ENCODE peak calls at places on chromosomes 5 and 9, in seven cellular contexts. One of them, this sample, is unnamed.

GRCh38 chr5:78519198-78519941 is 129.2 kb downstream of the LHFPL2 start:
- DNase-seq in HepG2: no peak
- DNase-seq in ovary: no peak
- DNase-seq in transverse colon: peak
- DNase-seq in stomach: no peak
- DNase-seq in A549: no peak
- DNase-seq in suprapubic skin: no peak
- DNase-seq in this sample: no peak

GRCh38 chr5:142281966-142282365 is 42.9 kb downstream of the SPRY4 start:
- DNase-seq in A549: no peak
- DNase-seq in HepG2: no peak
- DNase-seq in transverse colon: no peak
- DNase-seq in ovary: no peak
- DNase-seq in suprapubic skin: no peak
- DNase-seq in stomach: no peak
- DNase-seq in this sample: no peak

GRCh38 chr5:96219580-96220281 is 213.3 kb downstream of the PCSK1 start:
- DNase-seq in A549: peak
- DNase-seq in suprapubic skin: no peak
- DNase-seq in ovary: no peak
- DNase-seq in transverse colon: no peak
- DNase-seq in HepG2: no peak
- DNase-seq in stomach: no peak
- DNase-seq in this sample: no peak

GRCh38 chr5:122726990-122727616 is 47.8 kb upstream of the SNX2 start:
- DNase-seq in HepG2: no peak
- DNase-seq in ovary: no peak
- DNase-seq in A549: peak
- DNase-seq in transverse colon: no peak
- DNase-seq in suprapubic skin: no peak
- DNase-seq in stomach: no peak
- DNase-seq in this sample: no peak

GRCh38 chr9:110911659-110912473 is 126.4 kb downstream of the LPAR1 start:
- DNase-seq in A549: peak
- DNase-seq in HepG2: no peak
- DNase-seq in stomach: no peak
- DNase-seq in transverse colon: no peak
- DNase-seq in suprapubic skin: no peak
- DNase-seq in ovary: peak
- DNase-seq in this sample: no peak

GRCh38 chr5:167759411-167759821 is 532.0 kb upstream of the WWC1 start:
- DNase-seq in HepG2: no peak
- DNase-seq in A549: peak
- DNase-seq in transverse colon: no peak
- DNase-seq in suprapubic skin: no peak
- DNase-seq in stomach: no peak
- DNase-seq in ovary: no peak
- DNase-seq in this sample: no peak

GRCh38 chr9:95242613-95243012 is 74.9 kb downstream of the FANCC start:
- DNase-seq in ovary: no peak
- DNase-seq in suprapubic skin: no peak
- DNase-seq in A549: no peak
- DNase-seq in HepG2: peak
- DNase-seq in stomach: no peak
- DNase-seq in transverse colon: no peak
- DNase-seq in this sample: no peak

GRCh38 chr9:133204335-133204992 is 4.6 kb downstream of the OBP2B start:
- DNase-seq in A549: no peak
- DNase-seq in transverse colon: no peak
- DNase-seq in HepG2: no peak
- DNase-seq in suprapubic skin: no peak
- DNase-seq in stomach: peak
- DNase-seq in ovary: no peak
- DNase-seq in this sample: no peak

GRCh38 chr5:127031147-127031862 is 947 bp upstream of the MARCHF3 start:
- DNase-seq in HepG2: no peak
- DNase-seq in suprapubic skin: no peak
- DNase-seq in ovary: no peak
- DNase-seq in stomach: peak
- DNase-seq in transverse colon: no peak
- DNase-seq in A549: peak
- DNase-seq in this sample: no peak

GRCh38 chr9:137278061-137278912 is 761 bp downstream of the TOR4A start:
- DNase-seq in transverse colon: peak
- DNase-seq in stomach: no peak
- DNase-seq in HepG2: no peak
- DNase-seq in ovary: peak
- DNase-seq in A549: no peak
- DNase-seq in suprapubic skin: peak
- DNase-seq in this sample: no peak

GRCh38 chr5:62084391-62084790 is 221.6 kb upstream of the KIF2A start:
- DNase-seq in A549: no peak
- DNase-seq in HepG2: no peak
- DNase-seq in transverse colon: no peak
- DNase-seq in suprapubic skin: no peak
- DNase-seq in stomach: no peak
- DNase-seq in ovary: no peak
- DNase-seq in this sample: no peak

DNA sequence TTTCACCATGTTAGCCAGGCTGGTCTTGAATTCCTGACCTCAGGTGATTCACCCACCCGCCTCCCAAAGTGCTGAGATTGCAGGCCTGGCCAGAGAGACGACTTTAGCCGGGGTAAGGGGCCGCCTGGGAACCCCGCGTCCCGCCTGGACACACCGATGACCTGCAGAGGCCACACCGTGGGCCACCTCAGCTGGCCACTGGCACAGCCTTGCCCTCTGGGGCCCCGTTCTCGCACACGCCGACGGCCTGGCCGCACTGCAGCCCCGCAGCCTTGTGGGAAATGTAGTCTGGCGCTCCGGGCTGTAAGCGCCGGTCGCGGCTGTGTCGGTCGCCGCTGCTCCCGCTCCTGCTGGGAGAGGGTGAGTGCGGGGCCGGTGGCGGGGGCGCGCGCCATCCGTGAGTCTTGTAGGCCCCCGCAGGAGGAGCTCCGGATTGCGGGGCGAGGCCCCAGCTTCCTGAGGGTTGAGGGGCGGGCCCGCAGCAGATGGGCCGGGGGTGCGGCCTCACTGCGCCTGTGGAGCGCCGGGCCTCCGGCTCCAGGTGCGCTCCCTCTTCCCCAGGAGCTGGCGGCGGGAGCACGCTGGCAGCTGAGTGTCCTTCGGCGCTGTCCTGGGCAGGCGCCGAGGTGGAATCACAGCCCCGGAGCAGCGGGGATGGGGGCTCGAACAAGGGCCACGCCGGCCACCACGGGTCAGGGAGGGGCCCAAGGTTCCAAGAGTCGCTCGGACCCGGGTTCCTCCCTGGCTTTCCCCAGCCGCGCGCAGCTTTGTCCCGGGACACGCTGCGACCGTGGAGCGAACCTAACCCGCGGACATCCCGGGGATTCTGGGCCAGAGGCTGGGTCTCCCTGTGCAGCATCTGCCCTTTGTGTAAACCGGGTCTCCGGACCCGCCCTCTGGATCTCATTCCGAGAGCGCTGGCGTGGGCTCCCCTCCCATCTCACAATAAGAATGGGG is at the start of gene ZFP2:
- DNase-seq in stomach: peak
- DNase-seq in ovary: peak
- DNase-seq in HepG2: peak
- DNase-seq in transverse colon: peak
- DNase-seq in A549: peak
- DNase-seq in suprapubic skin: no peak
- DNase-seq in this sample: peak
- TF ChIP-seq POLR2A in stomach: no peak
- TF ChIP-seq POLR2A in ovary: no peak
- TF ChIP-seq POLR2A in HepG2: peak
- TF ChIP-seq POLR2A in transverse colon: peak
- TF ChIP-seq POLR2A in A549: peak
- TF ChIP-seq POLR2A in suprapubic skin: no peak
- TF ChIP-seq POLR2A in this sample: no peak

GRCh38 chr9:82555408-82555807 is 507.5 kb downstream of the RASEF start:
- DNase-seq in transverse colon: no peak
- DNase-seq in suprapubic skin: no peak
- DNase-seq in ovary: no peak
- DNase-seq in stomach: peak
- DNase-seq in A549: no peak
- DNase-seq in HepG2: no peak
- DNase-seq in this sample: no peak

GRCh38 chr9:82552784-82553183 is 510.2 kb downstream of the RASEF start:
- DNase-seq in transverse colon: no peak
- DNase-seq in stomach: no peak
- DNase-seq in ovary: no peak
- DNase-seq in HepG2: no peak
- DNase-seq in A549: no peak
- DNase-seq in suprapubic skin: no peak
- DNase-seq in this sample: no peak

GRCh38 chr9:82549174-82549821 is 513.6 kb downstream of the RASEF start:
- DNase-seq in A549: no peak
- DNase-seq in HepG2: peak
- DNase-seq in stomach: no peak
- DNase-seq in suprapubic skin: no peak
- DNase-seq in transverse colon: no peak
- DNase-seq in ovary: no peak
- DNase-seq in this sample: no peak

GRCh38 chr9:82554381-82554780 is 508.6 kb downstream of the RASEF start:
- DNase-seq in stomach: no peak
- DNase-seq in A549: no peak
- DNase-seq in HepG2: no peak
- DNase-seq in suprapubic skin: no peak
- DNase-seq in transverse colon: no peak
- DNase-seq in ovary: no peak
- DNase-seq in this sample: no peak

GRCh38 chr9:82553654-82554366 is 509.1 kb downstream of the RASEF start:
- DNase-seq in suprapubic skin: no peak
- DNase-seq in ovary: no peak
- DNase-seq in transverse colon: no peak
- DNase-seq in HepG2: no peak
- DNase-seq in stomach: no peak
- DNase-seq in A549: no peak
- DNase-seq in this sample: no peak
- TF ChIP-seq CTCF in suprapubic skin: no peak
- TF ChIP-seq CTCF in ovary: no peak
- TF ChIP-seq CTCF in transverse colon: no peak
- TF ChIP-seq CTCF in HepG2: no peak
- TF ChIP-seq CTCF in stomach: no peak
- TF ChIP-seq CTCF in A549: no peak
- TF ChIP-seq CTCF in this sample: no peak

GRCh38 chr9:116555102-116555501 is 132.0 kb upstream of the TRIM32 start:
- DNase-seq in ovary: peak
- DNase-seq in transverse colon: no peak
- DNase-seq in A549: no peak
- DNase-seq in stomach: no peak
- DNase-seq in HepG2: no peak
- DNase-seq in suprapubic skin: no peak
- DNase-seq in this sample: peak

GRCh38 chr9:116550728-116551436 is 136.2 kb upstream of the TRIM32 start:
- DNase-seq in ovary: no peak
- DNase-seq in A549: no peak
- DNase-seq in stomach: no peak
- DNase-seq in transverse colon: no peak
- DNase-seq in suprapubic skin: no peak
- DNase-seq in HepG2: no peak
- DNase-seq in this sample: no peak

GRCh38 chr9:116558035-116558434 is 129.1 kb upstream of the TRIM32 start:
- DNase-seq in stomach: no peak
- DNase-seq in HepG2: no peak
- DNase-seq in A549: no peak
- DNase-seq in ovary: no peak
- DNase-seq in suprapubic skin: no peak
- DNase-seq in transverse colon: no peak
- DNase-seq in this sample: no peak

GRCh38 chr9:116549786-116550660 is 137.1 kb upstream of the TRIM32 start:
- DNase-seq in stomach: no peak
- DNase-seq in HepG2: no peak
- DNase-seq in A549: no peak
- DNase-seq in transverse colon: no peak
- DNase-seq in ovary: no peak
- DNase-seq in suprapubic skin: no peak
- DNase-seq in this sample: no peak

GRCh38 chr9:116555556-116556180 is 131.4 kb upstream of the TRIM32 start:
- DNase-seq in HepG2: no peak
- DNase-seq in A549: no peak
- DNase-seq in transverse colon: no peak
- DNase-seq in suprapubic skin: no peak
- DNase-seq in stomach: no peak
- DNase-seq in ovary: no peak
- DNase-seq in this sample: no peak
- TF ChIP-seq EP300 in HepG2: no peak
- TF ChIP-seq EP300 in A549: no peak
- TF ChIP-seq EP300 in transverse colon: no peak
- TF ChIP-seq EP300 in suprapubic skin: no peak
- TF ChIP-seq EP300 in stomach: no peak
- TF ChIP-seq EP300 in ovary: no peak
- TF ChIP-seq EP300 in this sample: no peak

DNA sequence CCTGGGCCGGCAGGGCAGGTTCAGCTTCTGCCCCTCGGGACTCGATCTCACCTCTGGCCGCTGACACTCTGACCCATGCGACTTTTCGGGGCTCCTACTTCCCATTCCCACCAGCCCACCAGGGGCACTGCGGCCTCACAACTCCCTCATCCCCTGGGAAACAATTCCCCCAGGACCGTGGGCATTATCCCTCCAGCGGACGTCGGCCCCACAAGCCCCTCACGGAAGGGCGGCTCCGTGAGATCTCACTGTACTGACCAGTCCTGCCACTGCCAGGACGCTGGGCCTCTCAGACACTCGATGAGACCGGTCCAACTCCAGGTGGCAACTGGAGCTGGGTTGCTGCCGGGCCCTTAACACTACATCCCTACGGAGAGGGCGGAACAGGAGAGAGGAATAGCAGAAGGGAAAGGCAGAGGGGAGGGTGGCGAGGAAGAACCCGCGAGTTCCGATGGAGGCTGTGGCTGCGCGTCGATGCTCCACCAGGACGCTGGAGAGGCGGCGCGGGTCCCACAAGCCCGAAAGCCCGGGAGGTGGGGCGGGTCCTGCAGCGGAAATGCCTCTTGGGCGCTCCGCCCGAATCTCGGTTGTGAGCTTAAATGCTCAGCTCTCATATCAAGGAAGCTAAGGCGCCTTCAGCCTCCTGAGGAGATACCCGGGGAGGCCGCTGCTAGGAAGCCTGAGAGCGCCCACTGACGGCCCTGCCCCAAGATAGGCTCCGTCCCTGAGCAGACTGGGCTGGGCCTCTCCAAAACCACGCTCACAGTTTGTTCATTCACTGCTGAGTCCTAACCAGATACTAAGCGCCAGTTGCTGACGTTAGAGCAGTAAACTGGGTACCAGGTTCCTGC is 36.3 kb downstream of the VCP start:
- DNase-seq in A549: no peak
- DNase-seq in suprapubic skin: no peak
- DNase-seq in ovary: peak
- DNase-seq in HepG2: no peak
- DNase-seq in stomach: peak
- DNase-seq in transverse colon: peak
- DNase-seq in this sample: peak
- TF ChIP-seq POLR2A in A549: no peak
- TF ChIP-seq POLR2A in suprapubic skin: no peak
- TF ChIP-seq POLR2A in ovary: no peak
- TF ChIP-seq POLR2A in HepG2: no peak
- TF ChIP-seq POLR2A in stomach: no peak
- TF ChIP-seq POLR2A in transverse colon: no peak
- TF ChIP-seq POLR2A in this sample: no peak

GRCh38 chr5:54379590-54379989 is 69.2 kb upstream of the ARL15 start:
- DNase-seq in suprapubic skin: no peak
- DNase-seq in A549: no peak
- DNase-seq in ovary: no peak
- DNase-seq in HepG2: no peak
- DNase-seq in transverse colon: no peak
- DNase-seq in stomach: no peak
- DNase-seq in this sample: no peak
- TF ChIP-seq CTCF in suprapubic skin: no peak
- TF ChIP-seq CTCF in A549: no peak
- TF ChIP-seq CTCF in ovary: no peak
- TF ChIP-seq CTCF in HepG2: no peak
- TF ChIP-seq CTCF in transverse colon: no peak
- TF ChIP-seq CTCF in stomach: no peak
- TF ChIP-seq CTCF in this sample: no peak